ENCODE peak calls at places on chromosomes 6 and 20, in seven cellular contexts. One of them, this sample, is unnamed. For H3K9me3, the result is how much of the 10 kb centered on the place peaks cover.

GRCh38 chr6:163226181-163226835 is 188.2 kb upstream of the QKI start:
- DNase-seq in left ventricle myocardium inferior: no peak
- DNase-seq in DND-41: no peak
- DNase-seq in ovary: no peak
- DNase-seq in hepatocyte: no peak
- DNase-seq in upper lobe of left lung: no peak
- DNase-seq in breast epithelium: no peak
- DNase-seq in this sample: no peak

GRCh38 chr6:70586114-70586513 is 19.4 kb downstream of the SDHAF4 start:
- DNase-seq in left ventricle myocardium inferior: no peak
- DNase-seq in DND-41: no peak
- DNase-seq in ovary: no peak
- DNase-seq in hepatocyte: no peak
- DNase-seq in upper lobe of left lung: no peak
- DNase-seq in breast epithelium: no peak
- DNase-seq in this sample: no peak

GRCh38 chr6:118280210-118280609 is 267.9 kb upstream of the PLN start:
- DNase-seq in left ventricle myocardium inferior: no peak
- DNase-seq in DND-41: no peak
- DNase-seq in ovary: no peak
- DNase-seq in hepatocyte: no peak
- DNase-seq in upper lobe of left lung: no peak
- DNase-seq in breast epithelium: no peak
- DNase-seq in this sample: no peak

GRCh38 chr20:36361406-36361805 is 55.3 kb downstream of the DLGAP4 start:
- DNase-seq in left ventricle myocardium inferior: no peak
- DNase-seq in DND-41: no peak
- DNase-seq in ovary: no peak
- DNase-seq in hepatocyte: no peak
- DNase-seq in upper lobe of left lung: no peak
- DNase-seq in breast epithelium: no peak
- DNase-seq in this sample: no peak

GRCh38 chr6:84773431-84774173 is 9.2 kb upstream of the TBX18 start:
- DNase-seq in left ventricle myocardium inferior: peak
- DNase-seq in DND-41: no peak
- DNase-seq in ovary: peak
- DNase-seq in hepatocyte: peak
- DNase-seq in upper lobe of left lung: no peak
- DNase-seq in breast epithelium: no peak
- DNase-seq in this sample: no peak

GRCh38 chr6:142744836-142745235 is 200.1 kb downstream of the HIVEP2 start:
- DNase-seq in left ventricle myocardium inferior: no peak
- DNase-seq in DND-41: no peak
- DNase-seq in ovary: no peak
- DNase-seq in hepatocyte: no peak
- DNase-seq in upper lobe of left lung: no peak
- DNase-seq in breast epithelium: no peak
- DNase-seq in this sample: no peak

GRCh38 chr6:19812512-19813119 is 24.6 kb upstream of the ID4 start:
- DNase-seq in left ventricle myocardium inferior: no peak
- DNase-seq in DND-41: no peak
- DNase-seq in ovary: no peak
- DNase-seq in hepatocyte: peak
- DNase-seq in upper lobe of left lung: no peak
- DNase-seq in breast epithelium: no peak
- DNase-seq in this sample: no peak

GRCh38 chr20:2402271-2402980 is 21.7 kb downstream of the TGM6 start:
- DNase-seq in left ventricle myocardium inferior: no peak
- DNase-seq in DND-41: no peak
- DNase-seq in ovary: no peak
- DNase-seq in hepatocyte: peak
- DNase-seq in upper lobe of left lung: no peak
- DNase-seq in breast epithelium: no peak
- DNase-seq in this sample: no peak

GRCh38 chr20:44504402-44505309 is 17.2 kb downstream of the SERINC3 start:
- DNase-seq in left ventricle myocardium inferior: no peak
- DNase-seq in DND-41: no peak
- DNase-seq in ovary: no peak
- DNase-seq in hepatocyte: peak
- DNase-seq in upper lobe of left lung: no peak
- DNase-seq in breast epithelium: no peak
- DNase-seq in this sample: no peak

GRCh38 chr6:15622045-15622750 is 40.6 kb downstream of the DTNBP1 start:
- DNase-seq in left ventricle myocardium inferior: no peak
- DNase-seq in DND-41: no peak
- DNase-seq in ovary: no peak
- DNase-seq in hepatocyte: no peak
- DNase-seq in upper lobe of left lung: no peak
- DNase-seq in breast epithelium: no peak
- DNase-seq in this sample: no peak

GRCh38 chr20:17518339-17519052 is 12.7 kb downstream of the BFSP1 start:
- DNase-seq in left ventricle myocardium inferior: no peak
- DNase-seq in DND-41: no peak
- DNase-seq in ovary: peak
- DNase-seq in hepatocyte: no peak
- DNase-seq in upper lobe of left lung: no peak
- DNase-seq in breast epithelium: no peak
- DNase-seq in this sample: no peak

GRCh38 chr6:109001554-109001953 is 93.1 kb downstream of the SESN1 start:
- DNase-seq in left ventricle myocardium inferior: no peak
- DNase-seq in DND-41: no peak
- DNase-seq in ovary: no peak
- DNase-seq in hepatocyte: no peak
- DNase-seq in upper lobe of left lung: no peak
- DNase-seq in breast epithelium: no peak
- DNase-seq in this sample: no peak

GRCh38 chr6:122071950-122072647 is 327.4 kb upstream of the HSF2 start:
- DNase-seq in left ventricle myocardium inferior: no peak
- DNase-seq in DND-41: no peak
- DNase-seq in ovary: no peak
- DNase-seq in hepatocyte: no peak
- DNase-seq in upper lobe of left lung: no peak
- DNase-seq in breast epithelium: no peak
- DNase-seq in this sample: no peak

GRCh38 chr6:116764557-116764960 is 960 bp downstream of the FAM162B start:
- DNase-seq in left ventricle myocardium inferior: no peak
- DNase-seq in DND-41: no peak
- DNase-seq in ovary: no peak
- DNase-seq in hepatocyte: peak
- DNase-seq in upper lobe of left lung: no peak
- DNase-seq in breast epithelium: no peak
- DNase-seq in this sample: no peak

GRCh38 chr6:84362180-84362821 is 134.9 kb upstream of the CEP162 start:
- DNase-seq in left ventricle myocardium inferior: no peak
- DNase-seq in DND-41: no peak
- DNase-seq in ovary: no peak
- DNase-seq in hepatocyte: no peak
- DNase-seq in upper lobe of left lung: no peak
- DNase-seq in breast epithelium: no peak
- DNase-seq in this sample: no peak

GRCh38 chr20:55166063-55166462 is 690.7 kb downstream of the DOK5 start:
- DNase-seq in left ventricle myocardium inferior: no peak
- DNase-seq in DND-41: no peak
- DNase-seq in ovary: no peak
- DNase-seq in hepatocyte: peak
- DNase-seq in upper lobe of left lung: no peak
- DNase-seq in breast epithelium: no peak
- DNase-seq in this sample: no peak

GRCh38 chr6:35590622-35591066 is 77.9 kb upstream of the TULP1 start:
- DNase-seq in left ventricle myocardium inferior: peak
- DNase-seq in DND-41: no peak
- DNase-seq in ovary: peak
- DNase-seq in hepatocyte: no peak
- DNase-seq in upper lobe of left lung: peak
- DNase-seq in breast epithelium: peak
- DNase-seq in this sample: no peak

GRCh38 chr6:36133148-36133547 is 2.8 kb downstream of the MAPK13 start:
- DNase-seq in left ventricle myocardium inferior: no peak
- DNase-seq in DND-41: no peak
- DNase-seq in ovary: no peak
- DNase-seq in hepatocyte: no peak
- DNase-seq in upper lobe of left lung: no peak
- DNase-seq in breast epithelium: no peak
- DNase-seq in this sample: no peak

GRCh38 chr6:170276369-170277057 is 14.4 kb downstream of the DLL1 start:
- DNase-seq in left ventricle myocardium inferior: peak
- DNase-seq in DND-41: no peak
- DNase-seq in ovary: peak
- DNase-seq in hepatocyte: no peak
- DNase-seq in upper lobe of left lung: no peak
- DNase-seq in breast epithelium: peak
- DNase-seq in this sample: no peak

GRCh38 chr20:17541996-17542395 is 10.8 kb upstream of the BFSP1 start:
- DNase-seq in left ventricle myocardium inferior: no peak
- DNase-seq in DND-41: no peak
- DNase-seq in ovary: no peak
- DNase-seq in hepatocyte: no peak
- DNase-seq in upper lobe of left lung: peak
- DNase-seq in breast epithelium: no peak
- DNase-seq in this sample: no peak

DNA sequence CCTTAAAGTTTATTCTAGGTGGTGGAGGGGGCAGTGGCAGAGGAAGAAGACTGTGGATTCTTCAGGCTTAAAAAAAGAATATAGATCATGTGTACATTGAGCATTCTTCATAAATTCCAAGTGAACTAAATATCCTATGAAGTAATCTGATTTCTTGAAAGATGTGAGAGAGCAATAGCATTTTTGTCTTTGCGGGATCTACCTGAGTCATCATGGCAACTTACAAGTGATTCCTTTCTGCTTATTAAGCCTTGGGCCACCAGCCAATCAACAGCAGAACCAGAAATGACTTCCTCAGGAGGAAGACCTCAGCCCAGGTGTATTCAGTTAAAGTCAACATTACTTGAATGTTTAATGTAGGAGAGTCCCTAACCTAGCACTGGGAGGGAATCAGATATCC is 756.9 kb downstream of the TFAP2A start:
- DNase-seq in left ventricle myocardium inferior: no peak
- DNase-seq in DND-41: no peak
- DNase-seq in ovary: no peak
- DNase-seq in hepatocyte: no peak
- DNase-seq in upper lobe of left lung: no peak
- DNase-seq in breast epithelium: no peak
- DNase-seq in this sample: no peak
- H3K9me3 ChIP-seq in left ventricle myocardium inferior: under half
- H3K9me3 ChIP-seq in DND-41: under half
- H3K9me3 ChIP-seq in ovary: under half
- H3K9me3 ChIP-seq in hepatocyte: under half
- H3K9me3 ChIP-seq in upper lobe of left lung: under half
- H3K9me3 ChIP-seq in breast epithelium: under half
- H3K9me3 ChIP-seq in this sample: under half

GRCh38 chr6:21468487-21468886 is 125.1 kb upstream of the SOX4 start:
- DNase-seq in left ventricle myocardium inferior: no peak
- DNase-seq in DND-41: no peak
- DNase-seq in ovary: no peak
- DNase-seq in hepatocyte: no peak
- DNase-seq in upper lobe of left lung: no peak
- DNase-seq in breast epithelium: no peak
- DNase-seq in this sample: no peak
- H3K9me3 ChIP-seq in left ventricle myocardium inferior: under half
- H3K9me3 ChIP-seq in DND-41: under half
- H3K9me3 ChIP-seq in ovary: under half
- H3K9me3 ChIP-seq in hepatocyte: under half
- H3K9me3 ChIP-seq in upper lobe of left lung: under half
- H3K9me3 ChIP-seq in breast epithelium: under half
- H3K9me3 ChIP-seq in this sample: under half

GRCh38 chr20:62042025-62042820 is 23.5 kb downstream of the TAF4 start:
- DNase-seq in left ventricle myocardium inferior: peak
- DNase-seq in DND-41: no peak
- DNase-seq in ovary: peak
- DNase-seq in hepatocyte: no peak
- DNase-seq in upper lobe of left lung: no peak
- DNase-seq in breast epithelium: no peak
- DNase-seq in this sample: no peak

GRCh38 chr20:62039738-62040137 is 25.9 kb downstream of the TAF4 start:
- DNase-seq in left ventricle myocardium inferior: no peak
- DNase-seq in DND-41: no peak
- DNase-seq in ovary: no peak
- DNase-seq in hepatocyte: no peak
- DNase-seq in upper lobe of left lung: no peak
- DNase-seq in breast epithelium: no peak
- DNase-seq in this sample: no peak

GRCh38 chr20:62043131-62043914 is 22.4 kb downstream of the TAF4 start:
- DNase-seq in left ventricle myocardium inferior: peak
- DNase-seq in DND-41: no peak
- DNase-seq in ovary: peak
- DNase-seq in hepatocyte: no peak
- DNase-seq in upper lobe of left lung: peak
- DNase-seq in breast epithelium: no peak
- DNase-seq in this sample: no peak

GRCh38 chr20:62040933-62041332 is 24.7 kb downstream of the TAF4 start:
- DNase-seq in left ventricle myocardium inferior: peak
- DNase-seq in DND-41: no peak
- DNase-seq in ovary: no peak
- DNase-seq in hepatocyte: no peak
- DNase-seq in upper lobe of left lung: no peak
- DNase-seq in breast epithelium: no peak
- DNase-seq in this sample: no peak

DNA sequence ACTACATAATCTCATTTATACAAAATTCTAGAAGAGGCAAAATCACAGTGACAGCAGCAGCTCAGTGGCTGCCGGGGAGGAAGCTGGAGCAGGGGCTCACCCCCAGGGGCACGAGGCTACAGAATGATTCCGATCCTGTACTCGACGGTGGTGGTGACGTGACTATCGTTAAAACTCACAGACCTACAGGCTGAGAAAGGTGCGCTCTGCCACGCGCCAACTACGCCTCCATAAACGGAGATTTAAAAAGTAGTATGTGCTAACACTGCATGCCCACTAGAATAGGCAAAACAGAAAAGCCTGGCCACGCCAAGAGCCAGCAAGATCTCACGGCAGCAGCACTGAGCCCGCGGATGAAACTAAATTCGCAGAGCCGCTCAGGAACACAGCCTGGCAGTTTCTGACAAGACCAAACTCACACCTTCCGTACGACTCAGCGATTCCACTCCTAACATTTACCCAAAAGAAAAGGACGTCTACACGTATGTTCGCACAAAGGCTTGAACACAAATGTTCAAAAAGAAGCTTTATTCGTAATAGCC is 25.2 kb downstream of the TAF4 start:
- DNase-seq in left ventricle myocardium inferior: peak
- DNase-seq in DND-41: no peak
- DNase-seq in ovary: no peak
- DNase-seq in hepatocyte: no peak
- DNase-seq in upper lobe of left lung: no peak
- DNase-seq in breast epithelium: no peak
- DNase-seq in this sample: no peak
- H3K9me3 ChIP-seq in left ventricle myocardium inferior: under half
- H3K9me3 ChIP-seq in DND-41: under half
- H3K9me3 ChIP-seq in ovary: under half
- H3K9me3 ChIP-seq in hepatocyte: under half
- H3K9me3 ChIP-seq in upper lobe of left lung: under half
- H3K9me3 ChIP-seq in breast epithelium: under half
- H3K9me3 ChIP-seq in this sample: under half

DNA sequence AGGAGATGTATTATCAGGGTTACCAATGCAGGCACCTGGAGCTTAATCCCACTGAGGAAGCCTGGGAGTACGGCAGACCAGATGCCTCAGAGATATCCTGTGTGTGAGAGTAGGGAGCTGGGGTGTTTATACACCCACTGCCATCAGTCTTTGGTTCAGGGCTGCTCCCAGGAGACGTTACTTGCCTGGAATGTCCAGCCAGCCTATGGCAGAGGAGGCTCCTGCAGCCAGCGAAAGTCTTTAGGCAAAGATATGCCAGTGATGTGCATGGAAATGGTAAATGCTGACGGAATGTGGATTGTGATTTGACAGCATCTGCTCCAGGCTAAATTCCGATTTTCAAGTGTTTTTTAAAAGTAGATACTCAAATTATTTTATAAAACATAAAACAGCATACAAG is 282.0 kb downstream of the BTBD3 start:
- DNase-seq in left ventricle myocardium inferior: no peak
- DNase-seq in DND-41: no peak
- DNase-seq in ovary: no peak
- DNase-seq in hepatocyte: no peak
- DNase-seq in upper lobe of left lung: no peak
- DNase-seq in breast epithelium: no peak
- DNase-seq in this sample: no peak
- H3K9me3 ChIP-seq in left ventricle myocardium inferior: under half
- H3K9me3 ChIP-seq in DND-41: under half
- H3K9me3 ChIP-seq in ovary: under half
- H3K9me3 ChIP-seq in hepatocyte: under half
- H3K9me3 ChIP-seq in upper lobe of left lung: under half
- H3K9me3 ChIP-seq in breast epithelium: under half
- H3K9me3 ChIP-seq in this sample: under half